ENCODE peak calls at places on chromosomes 2 and 18, in eight cellular contexts. P is A172; B is stimulated activated CD4-positive, alpha-beta T cell treated with anti-CD3 and anti-CD28 coated beads, TNF-alpha, amount 100 ng/mL, for 1 hour; Z is foreskin fibroblast; D is pancreas; Q is fibroblast of the conjunctiva; Y is amniotic epithelial cell; J is amygdala. A is an unnamed sample.

GRCh38 chr2:38076710-38077430 is 919 bp upstream of the CYP1B1 start:
- DNase-seq in B (no peak), P (peak), D (peak), Q (peak), Y (peak), J (peak), Z (peak), A (peak)

GRCh38 chr2:207008105-207008990 is 69.0 kb downstream of the CPO start:
- DNase-seq in D (no peak), Z (peak), Q (no peak), Y (no peak), P (peak), J (no peak), B (no peak), A (no peak)

GRCh38 chr2:240183370-240184197 is 43.1 kb upstream of the OTOS start:
- DNase-seq in J (no peak), Q (no peak), Z (no peak), D (no peak), P (no peak), Y (no peak), B (no peak), A (no peak)

GRCh38 chr2:119354860-119355259 is 11.8 kb downstream of the C2orf76 start:
- DNase-seq in Q (no peak), P (no peak), Z (no peak), Y (no peak), J (no peak), D (no peak), B (no peak), A (no peak)

GRCh38 chr2:190714958-190715357 is 66.1 kb downstream of the NAB1 start:
- DNase-seq in J (no peak), D (no peak), P (peak), Z (no peak), B (no peak), Y (peak), Q (no peak), A (no peak)

GRCh38 chr2:24840164-24840869 is 47.1 kb downstream of the CENPO start:
- DNase-seq in Z (no peak), D (no peak), J (no peak), Y (no peak), B (no peak), P (no peak), Q (no peak), A (no peak)

GRCh38 chr2:127149384-127149783 is 42.4 kb upstream of the BIN1 start:
- DNase-seq in Y (peak), Z (peak), D (no peak), B (no peak), P (peak), J (no peak), Q (peak), A (no peak)

GRCh38 chr2:144642892-144643291 is 123.0 kb upstream of the ZEB2 start:
- DNase-seq in Q (no peak), D (no peak), J (no peak), P (no peak), B (no peak), Z (no peak), Y (no peak), A (no peak)

GRCh38 chr2:195382186-195382585 is 274.8 kb upstream of the SLC39A10 start:
- DNase-seq in J (no peak), Q (no peak), D (no peak), P (no peak), B (no peak), Z (no peak), Y (no peak), A (no peak)

GRCh38 chr2:132374551-132374950 is 42.1 kb upstream of the GPR39 start:
- DNase-seq in Y (peak), D (no peak), P (peak), B (no peak), J (no peak), Q (peak), Z (peak), A (no peak)

GRCh38 chr2:138364554-138365162 is 136.9 kb upstream of the SPOPL start:
- DNase-seq in Z (peak), Q (peak), Y (peak), J (no peak), P (peak), D (no peak), B (no peak), A (no peak)

GRCh38 chr2:169110919-169111318 is 41.6 kb downstream of the DHRS9 start:
- DNase-seq in Q (no peak), B (no peak), Z (no peak), Y (no peak), D (no peak), P (no peak), J (no peak), A (no peak)

GRCh38 chr18:987325-988186 is 82.9 kb downstream of the ADCYAP1 start:
- DNase-seq in J (no peak), D (no peak), Q (no peak), B (no peak), Y (peak), P (peak), Z (no peak), A (peak)

GRCh38 chr2:31337860-31338259 is 76.7 kb downstream of the XDH start:
- DNase-seq in P (peak), Q (peak), B (no peak), D (no peak), Y (peak), Z (peak), J (no peak), A (no peak)

GRCh38 chr2:89851583-89851905 is 1160.1 kb downstream of the RPIA start:
- DNase-seq in B (no peak), D (no peak), P (no peak), J (no peak), Z (no peak), Y (no peak), Q (no peak), A (no peak)

GRCh38 chr2:181111059-181111458 is 130.7 kb downstream of the UBE2E3 start:
- DNase-seq in Z (no peak), B (no peak), Q (no peak), Y (no peak), D (no peak), J (no peak), P (no peak), A (no peak)

GRCh38 chr2:233600361-233600760 is 17.1 kb upstream of the UGT1A8 start:
- DNase-seq in B (no peak), Y (peak), J (no peak), Q (no peak), Z (no peak), D (no peak), P (peak), A (peak)

GRCh38 chr2:128321421-128321775 is 2.7 kb upstream of the HS6ST1 start:
- DNase-seq in Z (no peak), P (no peak), D (peak), Y (no peak), J (no peak), B (no peak), Q (no peak), A (no peak)

GRCh38 chr2:104658840-104659591 is 194.9 kb upstream of the POU3F3 start:
- DNase-seq in J (peak), Z (no peak), B (no peak), D (peak), Q (no peak), P (no peak), Y (no peak), A (no peak)

GRCh38 chr2:72012886-72013574 is 134.6 kb downstream of the CYP26B1 start:
- DNase-seq in P (no peak), B (no peak), Q (no peak), D (no peak), Z (no peak), J (no peak), Y (no peak), A (no peak)

GRCh38 chr2:20577495-20578235 is 73.2 kb downstream of the HS1BP3 start:
- DNase-seq in D (peak), Y (no peak), Q (no peak), Z (peak), J (no peak), B (no peak), P (peak), A (peak)

GRCh38 chr2:134193006-134193405 is 60.9 kb upstream of the MGAT5 start:
- DNase-seq in Y (peak), J (no peak), Z (peak), D (no peak), B (no peak), Q (no peak), P (peak), A (no peak)

GRCh38 chr2:20513946-20514345 is 67.1 kb downstream of the RHOB start:
- DNase-seq in Q (no peak), P (no peak), J (no peak), Z (no peak), Y (no peak), D (no peak), B (no peak), A (no peak)

A was measured in NCI-H460.